ENCODE peak calls at places on chromosomes 11 and 22, in eight cellular contexts. N is HL-60, B is transverse colon, R is sigmoid colon, W is Panc1, Z is stomach, O is K562, P is prostate gland. Y is an unnamed sample.

GRCh38 chr11:123461164-123461563 is 31.1 kb downstream of the GRAMD1B start:
- DNase-seq in Z (no peak), W (no peak), R (peak; percentile 70), B (no peak), P (peak; percentile 7), N (no peak), O (no peak), Y (no peak)

GRCh38 chr11:113871331-113871730 is 4.0 kb downstream of the USP28 start:
- DNase-seq in R (no peak), W (no peak), P (no peak), B (no peak), Z (no peak), O (no peak), N (no peak), Y (no peak)

GRCh38 chr11:63667993-63668392 is 3.2 kb downstream of the ATL3 start:
- DNase-seq in R (no peak), P (no peak), O (no peak), Z (no peak), B (no peak), W (peak; percentile 75), N (no peak), Y (no peak)

GRCh38 chr22:16961477-16962186 is 46.4 kb downstream of the GAB4 start:
- DNase-seq in N (no peak), P (no peak), W (no peak), B (no peak), R (no peak), O (peak; percentile 7), Z (no peak), Y (no peak)

GRCh38 chr11:54558407-54558806 is 45.4 kb downstream of the OR4C46 start:
- DNase-seq in N (no peak), Z (no peak), O (no peak), B (no peak), R (no peak), W (no peak), P (no peak), Y (no peak)

GRCh38 chr11:27405134-27405533 is 42.1 kb upstream of the CCDC34 start:
- DNase-seq in N (no peak), W (no peak), O (no peak), P (no peak), Z (no peak), R (no peak), B (no peak), Y (no peak)

GRCh38 chr11:110762596-110762995 is 50.4 kb upstream of the ARHGAP20 start:
- DNase-seq in W (no peak), O (no peak), N (no peak), R (no peak), P (no peak), Z (no peak), B (no peak), Y (no peak)

GRCh38 chr11:707817-708420 is 1.9 kb downstream of the EPS8L2 start:
- DNase-seq in P (no peak), W (no peak), N (no peak), Z (peak; percentile 68), B (no peak), R (no peak), O (no peak), Y (no peak)

GRCh38 chr11:13850256-13851010 is 112.1 kb upstream of the SPON1 start:
- DNase-seq in R (no peak), Z (no peak), P (no peak), N (no peak), O (no peak), W (no peak), B (no peak), Y (no peak)

GRCh38 chr22:42277988-42278776 is 7.7 kb upstream of the TCF20 start:
- DNase-seq in Z (no peak), W (no peak), O (no peak), R (peak; percentile 60), P (no peak), B (no peak), N (no peak), Y (no peak)

GRCh38 chr11:46603704-46604308 is 10.0 kb upstream of the AMBRA1 start:
- DNase-seq in Z (no peak), R (no peak), P (no peak), W (no peak), O (no peak), B (no peak), N (no peak), Y (no peak)

GRCh38 chr11:2708757-2709281 is 9.0 kb upstream of the KCNQ1OT1 start:
- DNase-seq in W (no peak), R (peak; percentile 78), P (no peak), Z (no peak), N (no peak), O (no peak), B (no peak), Y (no peak)
- TF ChIP-seq POLR2AphosphoS5 in W (no peak), R (peak; percentile 61), P (no peak), Z (peak; percentile 47), N (no peak), O (no peak), B (no peak), Y (no peak)

DNA sequence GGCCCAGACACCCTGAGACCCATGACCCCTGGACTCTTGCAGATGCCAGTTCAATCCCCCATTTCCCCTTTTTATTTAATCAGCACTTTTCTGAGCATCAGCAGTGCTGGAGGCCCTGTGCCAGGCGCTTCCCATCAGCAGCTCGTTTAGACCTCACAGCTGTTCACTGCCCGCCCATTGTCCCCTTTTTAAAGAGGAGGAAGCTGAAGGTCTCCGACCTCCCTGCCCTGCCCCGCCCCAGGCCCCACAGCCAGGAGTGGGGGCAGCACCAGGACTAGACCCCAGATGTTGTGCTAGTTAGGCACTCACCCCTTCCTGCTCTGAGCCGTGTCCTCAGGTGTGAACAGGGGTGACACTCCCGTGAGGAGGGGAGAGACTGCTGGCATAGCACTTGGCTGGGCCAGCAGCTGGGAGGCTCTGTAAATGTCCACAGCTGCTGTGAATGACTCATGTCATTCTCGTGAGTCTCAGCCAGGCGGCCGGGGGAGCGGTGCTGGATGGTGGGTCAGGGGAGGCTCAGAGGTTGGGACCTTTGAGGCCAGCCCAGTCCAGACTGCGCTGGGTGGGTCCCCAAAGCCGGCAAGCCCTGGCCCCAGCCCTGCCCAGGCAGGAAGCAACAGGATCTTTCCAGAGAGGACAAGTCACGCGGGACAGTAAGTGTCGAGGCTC is 19.9 kb downstream of the EMID1 start:
- DNase-seq in P (no peak), N (peak; percentile 48), B (peak; percentile 33), Z (no peak), O (no peak), W (no peak), R (peak; percentile 76), Y (no peak)
- TF ChIP-seq POLR2AphosphoS5 in P (no peak), N (no peak), B (peak; percentile 35), Z (no peak), O (no peak), W (no peak), R (no peak), Y (no peak)

DNA sequence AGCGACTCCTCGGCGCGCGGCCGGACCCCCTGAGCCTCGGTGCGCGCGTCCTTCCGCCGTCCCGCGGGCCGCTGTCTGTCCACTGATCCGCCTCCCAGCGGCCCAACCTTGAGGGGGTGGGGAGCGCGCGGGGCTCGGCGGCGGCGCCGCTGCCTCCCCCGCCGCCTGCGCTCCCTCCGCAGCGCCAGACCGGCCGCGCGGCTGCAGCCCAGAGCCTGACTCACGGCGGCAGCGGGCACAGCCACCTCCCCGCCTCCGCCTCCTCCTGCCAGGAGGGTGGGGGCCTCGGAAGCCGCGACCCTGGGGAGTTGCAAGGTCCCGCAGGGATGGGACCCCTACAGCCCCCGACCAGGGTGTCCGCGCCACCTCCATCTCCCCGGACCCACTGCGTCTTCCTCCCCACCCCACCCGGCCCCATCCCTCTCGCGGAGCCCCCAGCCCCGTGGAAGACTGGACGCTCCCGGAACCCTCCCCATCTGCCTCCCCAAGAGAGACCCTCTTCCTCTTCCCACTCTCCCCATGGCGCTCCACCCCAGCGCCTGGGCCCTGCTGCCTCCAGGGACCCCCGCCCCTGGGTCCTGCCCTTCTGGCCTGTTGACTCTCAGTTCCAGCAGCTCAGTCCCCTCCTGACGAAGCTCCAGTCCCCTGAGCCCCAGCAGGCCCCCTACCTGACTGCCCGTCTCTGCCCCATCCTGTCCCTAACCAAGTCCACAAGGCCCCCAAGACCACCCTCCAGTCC is 1.2 kb downstream of the IFITM10 start:
- DNase-seq in R (no peak), B (peak; percentile 9), N (no peak), P (no peak), Z (no peak), W (no peak), O (no peak), Y (peak; percentile 25)
- TF ChIP-seq POLR2AphosphoS5 in R (no peak), B (no peak), N (no peak), P (no peak), Z (no peak), W (peak; percentile 57), O (no peak), Y (no peak)

GRCh38 chr11:39221739-39222138 is 2237.7 kb downstream of the LRRC4C start:
- DNase-seq in W (no peak), N (no peak), Z (no peak), P (no peak), B (no peak), O (no peak), R (no peak), Y (no peak)
- TF ChIP-seq POLR2AphosphoS5 in W (no peak), N (no peak), Z (no peak), P (no peak), B (no peak), O (no peak), R (no peak), Y (no peak)

DNA sequence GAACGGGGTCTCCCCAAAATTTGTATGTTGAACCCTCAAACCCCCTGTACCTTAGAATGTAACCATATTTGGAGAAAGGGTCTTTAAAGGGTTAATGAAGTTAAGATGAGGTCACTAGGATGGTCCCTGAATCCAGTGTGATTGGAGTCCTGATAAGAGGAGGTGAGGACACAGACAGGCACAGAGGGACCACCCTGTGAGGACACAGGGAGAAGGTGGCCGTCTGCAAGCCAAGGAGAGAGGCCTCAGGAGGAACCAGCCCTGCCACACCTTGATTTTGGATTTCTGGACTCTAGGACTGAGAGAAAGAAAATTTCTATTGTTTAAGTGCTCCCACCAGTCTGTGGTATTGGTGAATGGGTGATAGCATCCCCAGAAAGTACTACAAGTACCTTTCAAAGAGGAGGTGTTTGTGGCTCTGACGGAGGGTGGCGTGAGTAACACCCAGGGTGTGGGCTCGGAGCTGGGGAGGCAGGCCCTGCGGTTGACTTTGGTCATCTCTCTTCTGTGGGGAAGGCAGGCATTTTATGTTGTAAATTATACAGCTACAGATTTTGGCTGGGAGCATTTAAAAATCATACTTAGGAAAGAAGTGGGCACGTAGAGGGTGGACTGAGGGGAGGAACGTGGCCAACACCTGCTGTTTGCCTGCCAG is 13.8 kb downstream of the MRGPRF start:
- DNase-seq in W (no peak), O (no peak), B (peak; percentile 4), Z (no peak), P (no peak), N (no peak), R (peak; percentile 83), Y (no peak)
- TF ChIP-seq POLR2AphosphoS5 in W (no peak), O (no peak), B (no peak), Z (no peak), P (no peak), N (no peak), R (no peak), Y (no peak)

Y was measured in GM12892.